ENCODE peak calls at places on chromosome 9, in seven cellular contexts. One of them, this sample, is unnamed.

GRCh38 chr9:1708215-1708614 is 306.9 kb upstream of the SMARCA2 start:
- DNase-seq in left ventricle myocardium inferior: no peak
- DNase-seq in substantia nigra: no peak
- DNase-seq in cardiac muscle cell: no peak
- DNase-seq in T-helper 2 cell: no peak
- DNase-seq in choroid plexus epithelial cell: no peak
- DNase-seq in activated T-cell treated with anti-CD3 and anti-CD28 coated beads for 24 hours: no peak
- DNase-seq in this sample: no peak

GRCh38 chr9:127096208-127096607 is 26.2 kb downstream of the ANGPTL2 start:
- DNase-seq in left ventricle myocardium inferior: no peak
- DNase-seq in substantia nigra: no peak
- DNase-seq in cardiac muscle cell: no peak
- DNase-seq in T-helper 2 cell: no peak
- DNase-seq in choroid plexus epithelial cell: peak; percentile 34
- DNase-seq in activated T-cell treated with anti-CD3 and anti-CD28 coated beads for 24 hours: no peak
- DNase-seq in this sample: no peak

GRCh38 chr9:37311938-37312730 is 110.4 kb upstream of the GRHPR start:
- DNase-seq in left ventricle myocardium inferior: no peak
- DNase-seq in substantia nigra: no peak
- DNase-seq in cardiac muscle cell: no peak
- DNase-seq in T-helper 2 cell: no peak
- DNase-seq in choroid plexus epithelial cell: peak; percentile 63
- DNase-seq in activated T-cell treated with anti-CD3 and anti-CD28 coated beads for 24 hours: no peak
- DNase-seq in this sample: no peak

GRCh38 chr9:126781717-126782388 is 23.0 kb upstream of the ZBTB43 start:
- DNase-seq in left ventricle myocardium inferior: peak; percentile 83
- DNase-seq in substantia nigra: peak; percentile 57
- DNase-seq in cardiac muscle cell: peak; percentile 93
- DNase-seq in T-helper 2 cell: peak; percentile 60
- DNase-seq in choroid plexus epithelial cell: peak; percentile 74
- DNase-seq in activated T-cell treated with anti-CD3 and anti-CD28 coated beads for 24 hours: peak; percentile 77
- DNase-seq in this sample: peak; percentile 94

GRCh38 chr9:124520206-124520596 is 13.0 kb upstream of the NR5A1 start:
- DNase-seq in left ventricle myocardium inferior: no peak
- DNase-seq in substantia nigra: peak; percentile 13
- DNase-seq in cardiac muscle cell: no peak
- DNase-seq in T-helper 2 cell: no peak
- DNase-seq in choroid plexus epithelial cell: no peak
- DNase-seq in activated T-cell treated with anti-CD3 and anti-CD28 coated beads for 24 hours: no peak
- DNase-seq in this sample: no peak

GRCh38 chr9:76213751-76214150 is 180.5 kb downstream of the RFK start:
- DNase-seq in left ventricle myocardium inferior: no peak
- DNase-seq in substantia nigra: no peak
- DNase-seq in cardiac muscle cell: no peak
- DNase-seq in T-helper 2 cell: no peak
- DNase-seq in choroid plexus epithelial cell: no peak
- DNase-seq in activated T-cell treated with anti-CD3 and anti-CD28 coated beads for 24 hours: no peak
- DNase-seq in this sample: no peak

GRCh38 chr9:114002271-114002985 is 75.7 kb downstream of the AMBP start:
- DNase-seq in left ventricle myocardium inferior: no peak
- DNase-seq in substantia nigra: no peak
- DNase-seq in cardiac muscle cell: no peak
- DNase-seq in T-helper 2 cell: no peak
- DNase-seq in choroid plexus epithelial cell: no peak
- DNase-seq in activated T-cell treated with anti-CD3 and anti-CD28 coated beads for 24 hours: no peak
- DNase-seq in this sample: no peak

GRCh38 chr9:36873247-36873875 is 160.7 kb downstream of the PAX5 start:
- DNase-seq in left ventricle myocardium inferior: peak; percentile 42
- DNase-seq in substantia nigra: peak; percentile 27
- DNase-seq in cardiac muscle cell: peak; percentile 79
- DNase-seq in T-helper 2 cell: peak; percentile 65
- DNase-seq in choroid plexus epithelial cell: peak; percentile 71
- DNase-seq in activated T-cell treated with anti-CD3 and anti-CD28 coated beads for 24 hours: peak; percentile 63
- DNase-seq in this sample: peak; percentile 65

GRCh38 chr9:131204285-131204684 is 72.0 kb downstream of the FAM78A start:
- DNase-seq in left ventricle myocardium inferior: no peak
- DNase-seq in substantia nigra: no peak
- DNase-seq in cardiac muscle cell: no peak
- DNase-seq in T-helper 2 cell: no peak
- DNase-seq in choroid plexus epithelial cell: no peak
- DNase-seq in activated T-cell treated with anti-CD3 and anti-CD28 coated beads for 24 hours: no peak
- DNase-seq in this sample: no peak

GRCh38 chr9:104362912-104363472 is 141.1 kb upstream of the OR13F1 start:
- DNase-seq in left ventricle myocardium inferior: no peak
- DNase-seq in substantia nigra: no peak
- DNase-seq in cardiac muscle cell: no peak
- DNase-seq in T-helper 2 cell: no peak
- DNase-seq in choroid plexus epithelial cell: no peak
- DNase-seq in activated T-cell treated with anti-CD3 and anti-CD28 coated beads for 24 hours: no peak
- DNase-seq in this sample: no peak

GRCh38 chr9:26133537-26133936 is 455.3 kb upstream of the TUSC1 start:
- DNase-seq in left ventricle myocardium inferior: no peak
- DNase-seq in substantia nigra: no peak
- DNase-seq in cardiac muscle cell: no peak
- DNase-seq in T-helper 2 cell: no peak
- DNase-seq in choroid plexus epithelial cell: no peak
- DNase-seq in activated T-cell treated with anti-CD3 and anti-CD28 coated beads for 24 hours: no peak
- DNase-seq in this sample: no peak

GRCh38 chr9:31587176-31587575 is 797.3 kb upstream of the ACO1 start:
- DNase-seq in left ventricle myocardium inferior: no peak
- DNase-seq in substantia nigra: no peak
- DNase-seq in cardiac muscle cell: no peak
- DNase-seq in T-helper 2 cell: no peak
- DNase-seq in choroid plexus epithelial cell: no peak
- DNase-seq in activated T-cell treated with anti-CD3 and anti-CD28 coated beads for 24 hours: no peak
- DNase-seq in this sample: no peak

GRCh38 chr9:129509508-129509907 is 111.4 kb downstream of the C9orf50 start:
- DNase-seq in left ventricle myocardium inferior: no peak
- DNase-seq in substantia nigra: no peak
- DNase-seq in cardiac muscle cell: no peak
- DNase-seq in T-helper 2 cell: no peak
- DNase-seq in choroid plexus epithelial cell: peak; percentile 96
- DNase-seq in activated T-cell treated with anti-CD3 and anti-CD28 coated beads for 24 hours: no peak
- DNase-seq in this sample: no peak

GRCh38 chr9:88477300-88477751 is 57.7 kb upstream of the NXNL2 start:
- DNase-seq in left ventricle myocardium inferior: no peak
- DNase-seq in substantia nigra: no peak
- DNase-seq in cardiac muscle cell: no peak
- DNase-seq in T-helper 2 cell: peak; percentile 86
- DNase-seq in choroid plexus epithelial cell: peak; percentile 79
- DNase-seq in activated T-cell treated with anti-CD3 and anti-CD28 coated beads for 24 hours: no peak
- DNase-seq in this sample: no peak

GRCh38 chr9:16885896-16886295 is 15.4 kb upstream of the BNC2 start:
- DNase-seq in left ventricle myocardium inferior: no peak
- DNase-seq in substantia nigra: no peak
- DNase-seq in cardiac muscle cell: no peak
- DNase-seq in T-helper 2 cell: no peak
- DNase-seq in choroid plexus epithelial cell: no peak
- DNase-seq in activated T-cell treated with anti-CD3 and anti-CD28 coated beads for 24 hours: no peak
- DNase-seq in this sample: no peak

GRCh38 chr9:123373447-123373923 is 17.5 kb downstream of the CRB2 start:
- DNase-seq in left ventricle myocardium inferior: no peak
- DNase-seq in substantia nigra: no peak
- DNase-seq in cardiac muscle cell: no peak
- DNase-seq in T-helper 2 cell: peak; percentile 11
- DNase-seq in choroid plexus epithelial cell: no peak
- DNase-seq in activated T-cell treated with anti-CD3 and anti-CD28 coated beads for 24 hours: no peak
- DNase-seq in this sample: no peak

GRCh38 chr9:134942421-134943119 is 24.9 kb upstream of the FCN1 start:
- DNase-seq in left ventricle myocardium inferior: no peak
- DNase-seq in substantia nigra: no peak
- DNase-seq in cardiac muscle cell: no peak
- DNase-seq in T-helper 2 cell: no peak
- DNase-seq in choroid plexus epithelial cell: peak; percentile 5
- DNase-seq in activated T-cell treated with anti-CD3 and anti-CD28 coated beads for 24 hours: no peak
- DNase-seq in this sample: no peak

GRCh38 chr9:83062653-83063527 is at the start of gene RASEF:
- DNase-seq in left ventricle myocardium inferior: no peak
- DNase-seq in substantia nigra: no peak
- DNase-seq in cardiac muscle cell: peak; percentile 48
- DNase-seq in T-helper 2 cell: peak; percentile 3
- DNase-seq in choroid plexus epithelial cell: peak; percentile 14
- DNase-seq in activated T-cell treated with anti-CD3 and anti-CD28 coated beads for 24 hours: no peak
- DNase-seq in this sample: peak; percentile 74